ENCODE peak calls at places on chromosomes 7 and 10, in eight cellular contexts. U is CD4-positive, alpha-beta T cell; X is left ventricle myocardium superior; V is SK-N-SH treated with all-trans-retinoic acid at 6 μM for 48 hours; A is naive thymus-derived CD8-positive, alpha-beta T cell; F is Right ventricle myocardium superior; K is effector memory CD8-positive, alpha-beta T cell; Y is right cardiac atrium. J is an unnamed sample.

GRCh38 chr7:24346129-24346528 is 62.1 kb downstream of the NPY start:
- ATAC-seq in U (no peak), X (no peak), V (no peak), A (no peak), F (no peak), K (no peak), Y (no peak), J (no peak)

GRCh38 chr10:86046845-86047460 is 319.6 kb downstream of the GRID1 start:
- ATAC-seq in U (peak), X (no peak), V (no peak), A (no peak), F (no peak), K (peak), Y (no peak), J (no peak)

GRCh38 chr7:112262804-112263203 is 56.3 kb downstream of the ZNF277 start:
- ATAC-seq in U (no peak), X (no peak), V (no peak), A (no peak), F (peak), K (no peak), Y (no peak), J (no peak)

GRCh38 chr7:6422095-6422494 is 25.7 kb downstream of the DAGLB start:
- ATAC-seq in U (no peak), X (no peak), V (no peak), A (no peak), F (no peak), K (no peak), Y (no peak), J (no peak)

GRCh38 chr7:107663196-107663595 is 2.6 kb downstream of the SLC26A4 start:
- ATAC-seq in U (no peak), X (no peak), V (no peak), A (no peak), F (no peak), K (no peak), Y (no peak), J (no peak)

GRCh38 chr7:130273081-130273699 is 6.5 kb downstream of the CPA2 start:
- ATAC-seq in U (peak), X (peak), V (no peak), A (peak), F (no peak), K (no peak), Y (peak), J (no peak)

GRCh38 chr10:11448190-11448544 is 163.3 kb downstream of the USP6NL start:
- ATAC-seq in U (no peak), X (no peak), V (no peak), A (no peak), F (no peak), K (no peak), Y (no peak), J (peak)

GRCh38 chr7:87591211-87591610 is 9.5 kb downstream of the ABCB1 start:
- ATAC-seq in U (no peak), X (no peak), V (no peak), A (no peak), F (no peak), K (no peak), Y (no peak), J (no peak)

GRCh38 chr10:14602807-14603538 is 171.7 kb downstream of the FAM107B start:
- ATAC-seq in U (no peak), X (no peak), V (no peak), A (no peak), F (no peak), K (no peak), Y (no peak), J (no peak)

GRCh38 chr7:155293721-155294642 is 3.7 kb upstream of the INSIG1 start:
- ATAC-seq in U (no peak), X (no peak), V (no peak), A (no peak), F (no peak), K (no peak), Y (no peak), J (no peak)

GRCh38 chr7:99975782-99976521 is at the start of gene AZGP1:
- ATAC-seq in U (no peak), X (peak), V (peak), A (no peak), F (peak), K (no peak), Y (peak), J (no peak)

GRCh38 chr10:124628676-124629021 is 115.5 kb downstream of the FAM53B start:
- ATAC-seq in U (no peak), X (no peak), V (no peak), A (no peak), F (no peak), K (no peak), Y (no peak), J (no peak)

GRCh38 chr7:92768501-92769360 is 67.6 kb downstream of the CDK6 start:
- ATAC-seq in U (no peak), X (no peak), V (peak), A (no peak), F (no peak), K (no peak), Y (no peak), J (peak)

GRCh38 chr7:17844514-17845196 is 95.6 kb downstream of the SNX13 start:
- ATAC-seq in U (no peak), X (no peak), V (no peak), A (no peak), F (no peak), K (no peak), Y (no peak), J (no peak)

GRCh38 chr10:5748394-5748803 is 63.8 kb downstream of the TASOR2 start:
- ATAC-seq in U (no peak), X (no peak), V (no peak), A (no peak), F (no peak), K (no peak), Y (no peak), J (no peak)

J was measured in stimulated activated memory B cell treated with anti-CD40 and anti-IgM and Interleukin-4, amounts not matched to agents 10 μg/mL and 1 μg/mL and 100 μg/mL, for 72 hours.